ENCODE peak calls at places on chromosomes 1 and 21, in four cellular contexts. One of them, this sample, is unnamed.

GRCh38 chr1:78157162-78157561 is 111.4 kb downstream of the GIPC2 start:
- DNase-seq in nephron progenitor cell: no peak
- DNase-seq in Peyer's patch: no peak
- DNase-seq in tibial nerve: no peak
- DNase-seq in this sample: no peak

GRCh38 chr1:218480137-218480536 is 135.0 kb downstream of the TGFB2 start:
- DNase-seq in nephron progenitor cell: no peak
- DNase-seq in Peyer's patch: no peak
- DNase-seq in tibial nerve: no peak
- DNase-seq in this sample: no peak

GRCh38 chr21:20999567-21000169 is 1.5 kb downstream of the NCAM2 start:
- DNase-seq in nephron progenitor cell: peak; percentile 56
- DNase-seq in Peyer's patch: no peak
- DNase-seq in tibial nerve: peak; percentile 39
- DNase-seq in this sample: no peak

GRCh38 chr1:245209658-245210415 is 55.1 kb downstream of the KIF26B start:
- DNase-seq in nephron progenitor cell: peak; percentile 32
- DNase-seq in Peyer's patch: no peak
- DNase-seq in tibial nerve: no peak
- DNase-seq in this sample: no peak

GRCh38 chr1:243798726-243799125 is 51.3 kb downstream of the AKT3 start:
- DNase-seq in nephron progenitor cell: no peak
- DNase-seq in Peyer's patch: no peak
- DNase-seq in tibial nerve: no peak
- DNase-seq in this sample: no peak

GRCh38 chr1:206693592-206693991 is 8.9 kb downstream of the MAPKAPK2 start:
- DNase-seq in nephron progenitor cell: no peak
- DNase-seq in Peyer's patch: no peak
- DNase-seq in tibial nerve: no peak
- DNase-seq in this sample: no peak

GRCh38 chr21:44947930-44948331 is 8.1 kb downstream of the SLX9 start:
- DNase-seq in nephron progenitor cell: no peak
- DNase-seq in Peyer's patch: no peak
- DNase-seq in tibial nerve: no peak
- DNase-seq in this sample: no peak

GRCh38 chr1:119623651-119624050 is 24.4 kb downstream of the ZNF697 start:
- DNase-seq in nephron progenitor cell: no peak
- DNase-seq in Peyer's patch: no peak
- DNase-seq in tibial nerve: no peak
- DNase-seq in this sample: no peak

GRCh38 chr1:37306461-37306860 is 167.9 kb upstream of the ZC3H12A start:
- DNase-seq in nephron progenitor cell: no peak
- DNase-seq in Peyer's patch: no peak
- DNase-seq in tibial nerve: no peak
- DNase-seq in this sample: no peak

GRCh38 chr21:25638634-25639166 is 358 bp upstream of the JAM2 start:
- DNase-seq in nephron progenitor cell: no peak
- DNase-seq in Peyer's patch: no peak
- DNase-seq in tibial nerve: no peak
- DNase-seq in this sample: no peak

GRCh38 chr1:185694081-185694480 is 40.1 kb upstream of the HMCN1 start:
- DNase-seq in nephron progenitor cell: no peak
- DNase-seq in Peyer's patch: no peak
- DNase-seq in tibial nerve: no peak
- DNase-seq in this sample: no peak

GRCh38 chr21:44617071-44617501 is 5.2 kb downstream of the KRTAP10-8 start:
- DNase-seq in nephron progenitor cell: no peak
- DNase-seq in Peyer's patch: no peak
- DNase-seq in tibial nerve: no peak
- DNase-seq in this sample: no peak

GRCh38 chr1:162847839-162848453 is 13.0 kb downstream of the CCDC190 start:
- DNase-seq in nephron progenitor cell: peak; percentile 92
- DNase-seq in Peyer's patch: peak; percentile 70
- DNase-seq in tibial nerve: peak; percentile 76
- DNase-seq in this sample: peak; percentile 53

GRCh38 chr1:96772349-96772748 is 50.8 kb downstream of the PTBP2 start:
- DNase-seq in nephron progenitor cell: no peak
- DNase-seq in Peyer's patch: no peak
- DNase-seq in tibial nerve: no peak
- DNase-seq in this sample: no peak

GRCh38 chr1:183278736-183279591 is 92.9 kb downstream of the LAMC2 start:
- DNase-seq in nephron progenitor cell: peak; percentile 35
- DNase-seq in Peyer's patch: no peak
- DNase-seq in tibial nerve: no peak
- DNase-seq in this sample: no peak

GRCh38 chr21:43884012-43884860 is 19.2 kb downstream of the AGPAT3 start:
- DNase-seq in nephron progenitor cell: no peak
- DNase-seq in Peyer's patch: peak; percentile 85
- DNase-seq in tibial nerve: no peak
- DNase-seq in this sample: no peak

GRCh38 chr21:29030909-29031308 is 6.4 kb downstream of the USP16 start:
- DNase-seq in nephron progenitor cell: no peak
- DNase-seq in Peyer's patch: no peak
- DNase-seq in tibial nerve: no peak
- DNase-seq in this sample: no peak

GRCh38 chr1:23593556-23594148 is 34.4 kb upstream of the ID3 start:
- DNase-seq in nephron progenitor cell: no peak
- DNase-seq in Peyer's patch: no peak
- DNase-seq in tibial nerve: no peak
- DNase-seq in this sample: peak; percentile 39

GRCh38 chr1:93566227-93566626 is 115.4 kb downstream of the BCAR3 start:
- DNase-seq in nephron progenitor cell: no peak
- DNase-seq in Peyer's patch: no peak
- DNase-seq in tibial nerve: no peak
- DNase-seq in this sample: no peak

GRCh38 chr1:77989762-77990161 is 10.9 kb upstream of the FUBP1 start:
- DNase-seq in nephron progenitor cell: no peak
- DNase-seq in Peyer's patch: no peak
- DNase-seq in tibial nerve: no peak
- DNase-seq in this sample: no peak

GRCh38 chr21:44555200-44555875 is 3.3 kb downstream of the KRTAP10-3 start:
- DNase-seq in nephron progenitor cell: no peak
- DNase-seq in Peyer's patch: no peak
- DNase-seq in tibial nerve: no peak
- DNase-seq in this sample: no peak

GRCh38 chr1:227357229-227358078 is 39.2 kb upstream of the CDC42BPA start:
- DNase-seq in nephron progenitor cell: peak; percentile 3
- DNase-seq in Peyer's patch: peak; percentile 74
- DNase-seq in tibial nerve: no peak
- DNase-seq in this sample: no peak

GRCh38 chr21:16378570-16378969 is 648.8 kb downstream of the USP25 start:
- DNase-seq in nephron progenitor cell: no peak
- DNase-seq in Peyer's patch: no peak
- DNase-seq in tibial nerve: no peak
- DNase-seq in this sample: no peak

GRCh38 chr1:27574871-27575831 is 28.8 kb downstream of the AHDC1 start:
- DNase-seq in nephron progenitor cell: peak; percentile 81
- DNase-seq in Peyer's patch: peak; percentile 68
- DNase-seq in tibial nerve: no peak
- DNase-seq in this sample: no peak

GRCh38 chr1:245225267-245225666 is 70.5 kb downstream of the KIF26B start:
- DNase-seq in nephron progenitor cell: no peak
- DNase-seq in Peyer's patch: no peak
- DNase-seq in tibial nerve: no peak
- DNase-seq in this sample: no peak

GRCh38 chr1:89589515-89589914 is 43.4 kb upstream of the LRRC8C start:
- DNase-seq in nephron progenitor cell: no peak
- DNase-seq in Peyer's patch: no peak
- DNase-seq in tibial nerve: no peak
- DNase-seq in this sample: no peak

GRCh38 chr1:235074335-235075120 is 54.1 kb downstream of the TOMM20 start:
- DNase-seq in nephron progenitor cell: no peak
- DNase-seq in Peyer's patch: peak; percentile 58
- DNase-seq in tibial nerve: no peak
- DNase-seq in this sample: peak; percentile 48

GRCh38 chr21:26469789-26470188 is 103.3 kb downstream of the CYYR1 start:
- DNase-seq in nephron progenitor cell: no peak
- DNase-seq in Peyer's patch: no peak
- DNase-seq in tibial nerve: no peak
- DNase-seq in this sample: no peak

GRCh38 chr1:229124471-229125198 is 146.3 kb upstream of the RAB4A start:
- DNase-seq in nephron progenitor cell: no peak
- DNase-seq in Peyer's patch: peak; percentile 68
- DNase-seq in tibial nerve: no peak
- DNase-seq in this sample: no peak

GRCh38 chr21:17351766-17352165 is 161.1 kb upstream of the CXADR start:
- DNase-seq in nephron progenitor cell: no peak
- DNase-seq in Peyer's patch: no peak
- DNase-seq in tibial nerve: no peak
- DNase-seq in this sample: no peak

GRCh38 chr1:172662464-172663109 is 3.7 kb downstream of the FASLG start:
- DNase-seq in nephron progenitor cell: no peak
- DNase-seq in Peyer's patch: peak; percentile 60
- DNase-seq in tibial nerve: no peak
- DNase-seq in this sample: peak; percentile 33

GRCh38 chr1:31755197-31755611 is 8.9 kb downstream of the ADGRB2 start:
- DNase-seq in nephron progenitor cell: no peak
- DNase-seq in Peyer's patch: no peak
- DNase-seq in tibial nerve: no peak
- DNase-seq in this sample: no peak

GRCh38 chr1:37987679-37988078 is 2.1 kb downstream of the SF3A3 start:
- DNase-seq in nephron progenitor cell: no peak
- DNase-seq in Peyer's patch: no peak
- DNase-seq in tibial nerve: no peak
- DNase-seq in this sample: no peak

GRCh38 chr1:231487019-231487418 is 41.5 kb upstream of the TSNAX start:
- DNase-seq in nephron progenitor cell: no peak
- DNase-seq in Peyer's patch: no peak
- DNase-seq in tibial nerve: no peak
- DNase-seq in this sample: no peak

GRCh38 chr1:112694363-112694929 is 12.5 kb downstream of the RHOC start:
- DNase-seq in nephron progenitor cell: no peak
- DNase-seq in Peyer's patch: no peak
- DNase-seq in tibial nerve: no peak
- DNase-seq in this sample: no peak

GRCh38 chr1:206608108-206608698 is 4.1 kb downstream of the EIF2D start:
- DNase-seq in nephron progenitor cell: peak; percentile 63
- DNase-seq in Peyer's patch: no peak
- DNase-seq in tibial nerve: no peak
- DNase-seq in this sample: peak; percentile 32

GRCh38 chr1:83994111-83994510 is 4.8 kb downstream of the TTLL7 start:
- DNase-seq in nephron progenitor cell: no peak
- DNase-seq in Peyer's patch: no peak
- DNase-seq in tibial nerve: no peak
- DNase-seq in this sample: no peak

GRCh38 chr1:10530281-10530740 is 55.6 kb downstream of the PEX14 start:
- DNase-seq in nephron progenitor cell: peak; percentile 78
- DNase-seq in Peyer's patch: peak; percentile 55
- DNase-seq in tibial nerve: peak; percentile 17
- DNase-seq in this sample: no peak

GRCh38 chr1:177567393-177567792 is 396.6 kb downstream of the BRINP2 start:
- DNase-seq in nephron progenitor cell: peak; percentile 4
- DNase-seq in Peyer's patch: no peak
- DNase-seq in tibial nerve: no peak
- DNase-seq in this sample: no peak
- TF ChIP-seq CTCF in nephron progenitor cell: no peak
- TF ChIP-seq CTCF in Peyer's patch: no peak
- TF ChIP-seq CTCF in tibial nerve: no peak
- TF ChIP-seq CTCF in this sample: no peak

GRCh38 chr1:220129479-220130210 is 35.7 kb downstream of the IARS2 start:
- DNase-seq in nephron progenitor cell: no peak
- DNase-seq in Peyer's patch: no peak
- DNase-seq in tibial nerve: no peak
- DNase-seq in this sample: no peak
- TF ChIP-seq CTCF in nephron progenitor cell: no peak
- TF ChIP-seq CTCF in Peyer's patch: no peak
- TF ChIP-seq CTCF in tibial nerve: no peak
- TF ChIP-seq CTCF in this sample: no peak

DNA sequence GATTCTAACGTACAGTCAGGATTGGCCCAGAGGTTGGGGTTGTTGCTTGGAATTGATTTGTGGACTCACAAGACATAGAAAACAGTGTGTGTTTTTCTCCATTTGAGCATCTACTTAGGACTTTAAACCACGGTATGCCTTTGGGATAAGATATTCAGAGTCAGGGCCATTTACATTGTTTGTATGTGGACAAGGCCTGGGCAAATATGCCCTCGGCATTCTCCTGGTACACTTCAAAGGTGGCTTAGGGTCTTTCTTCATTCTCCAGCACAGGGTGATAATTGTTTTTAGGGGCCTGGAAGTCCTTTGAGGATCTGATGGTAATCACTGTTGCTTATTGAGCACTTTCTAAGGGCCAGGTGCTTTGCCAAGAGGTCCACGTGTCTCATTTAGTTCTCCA is 42.5 kb downstream of the ATP5PO start:
- DNase-seq in nephron progenitor cell: no peak
- DNase-seq in Peyer's patch: no peak
- DNase-seq in tibial nerve: no peak
- DNase-seq in this sample: no peak
- TF ChIP-seq CTCF in nephron progenitor cell: no peak
- TF ChIP-seq CTCF in Peyer's patch: no peak
- TF ChIP-seq CTCF in tibial nerve: no peak
- TF ChIP-seq CTCF in this sample: no peak

DNA sequence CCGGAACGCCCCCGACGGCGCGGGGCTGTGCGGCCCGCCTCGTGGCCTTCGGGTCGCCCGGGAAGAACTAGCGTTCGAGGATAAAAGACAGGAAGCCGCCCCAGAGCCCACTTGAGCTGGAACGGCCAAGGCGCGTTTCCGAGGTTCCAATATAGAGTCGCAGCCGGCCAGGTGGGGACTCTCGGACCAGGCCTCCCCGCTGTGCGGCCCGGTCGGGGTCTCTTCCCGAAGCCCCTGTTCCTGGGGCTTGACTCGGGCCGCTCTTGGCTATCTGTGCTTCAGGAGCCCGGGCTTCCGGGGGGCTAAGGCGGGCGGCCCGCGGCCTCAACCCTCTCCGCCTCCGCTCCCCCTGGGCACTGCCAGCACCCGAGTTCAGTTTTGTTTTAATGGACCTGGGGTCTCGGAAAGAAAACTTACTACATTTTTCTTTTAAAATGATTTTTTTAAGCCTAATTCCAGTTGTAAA is 158.8 kb downstream of the RUNX1 start:
- DNase-seq in nephron progenitor cell: no peak
- DNase-seq in Peyer's patch: no peak
- DNase-seq in tibial nerve: no peak
- DNase-seq in this sample: no peak
- TF ChIP-seq CTCF in nephron progenitor cell: no peak
- TF ChIP-seq CTCF in Peyer's patch: no peak
- TF ChIP-seq CTCF in tibial nerve: no peak
- TF ChIP-seq CTCF in this sample: no peak